ENCODE peak calls at places on chromosomes 12 and 14, in six cellular contexts. D is prostate gland, Y is breast epithelium, Q is Peyer's patch, E is esophagus squamous epithelium, K is IMR-90. M is an unnamed sample.

GRCh38 chr12:71475280-71475679 is 35.7 kb downstream of the LGR5 start:
- DNase-seq in K (no peak), Q (no peak), Y (no peak), E (no peak), D (no peak), M (no peak)

GRCh38 chr14:75952489-75952888 is 29.3 kb downstream of the TGFB3 start:
- DNase-seq in K (no peak), Y (no peak), D (no peak), E (no peak), Q (no peak), M (no peak)

GRCh38 chr12:30692470-30692869 is 3.2 kb downstream of the IPO8 start:
- DNase-seq in D (no peak), Q (no peak), K (peak), Y (no peak), E (no peak), M (no peak)

GRCh38 chr12:103523771-103524170 is 28.0 kb upstream of the C12orf42 start:
- DNase-seq in Y (no peak), K (no peak), D (no peak), E (no peak), Q (no peak), M (no peak)

GRCh38 chr12:67792185-67792584 is 143.6 kb downstream of the DYRK2 start:
- DNase-seq in E (no peak), D (no peak), Q (no peak), K (no peak), Y (no peak), M (no peak)

GRCh38 chr12:106149096-106149784 is 10.5 kb upstream of the NUAK1 start:
- DNase-seq in Q (no peak), K (peak), D (peak), Y (no peak), E (no peak), M (no peak)

GRCh38 chr12:30286345-30286926 is 409.2 kb downstream of the IPO8 start:
- DNase-seq in Y (no peak), D (no peak), Q (no peak), E (no peak), K (peak), M (no peak)

GRCh38 chr12:3353621-3354020 is 137.4 kb upstream of the PRMT8 start:
- DNase-seq in Q (no peak), K (no peak), Y (no peak), D (no peak), E (no peak), M (peak)

GRCh38 chr14:32350020-32350419 is 20.9 kb downstream of the AKAP6 start:
- DNase-seq in D (no peak), K (no peak), Q (no peak), Y (no peak), E (no peak), M (no peak)

GRCh38 chr12:15336772-15337553 is 14.7 kb downstream of the PTPRO start:
- DNase-seq in K (peak), Y (no peak), E (no peak), D (no peak), Q (no peak), M (no peak)

GRCh38 chr14:68944162-68944561 is 34.9 kb downstream of the ACTN1 start:
- DNase-seq in Q (no peak), Y (no peak), D (no peak), E (no peak), K (no peak), M (no peak)

GRCh38 chr14:58731465-58732330 is 93.9 kb downstream of the DACT1 start:
- DNase-seq in D (no peak), E (no peak), Y (no peak), Q (no peak), K (peak), M (no peak)

GRCh38 chr12:93245543-93245942 is 132.2 kb upstream of the NUDT4 start:
- DNase-seq in E (no peak), D (no peak), Y (no peak), K (no peak), Q (no peak), M (no peak)

GRCh38 chr14:69043007-69043444 is 63.9 kb upstream of the ACTN1 start:
- DNase-seq in E (no peak), K (no peak), Q (no peak), Y (peak), D (no peak), M (peak)

GRCh38 chr14:100297320-100298300 is 8.6 kb downstream of the SLC25A29 start:
- DNase-seq in K (peak), E (no peak), Y (peak), D (peak), Q (peak), M (peak)

GRCh38 chr14:23727566-23728335 is 91.6 kb downstream of the DHRS2 start:
- DNase-seq in E (no peak), Y (no peak), D (no peak), K (peak), Q (no peak), M (no peak)

GRCh38 chr12:45191239-45191638 is 24.7 kb upstream of the ANO6 start:
- DNase-seq in E (no peak), K (peak), Y (no peak), D (no peak), Q (no peak), M (no peak)

GRCh38 chr12:77325505-77325904 is 260.1 kb upstream of the E2F7 start:
- DNase-seq in E (no peak), D (no peak), Y (no peak), Q (no peak), K (no peak), M (no peak)

GRCh38 chr12:94211011-94211410 is 62.6 kb downstream of the PLXNC1 start:
- DNase-seq in Q (no peak), Y (no peak), D (no peak), K (no peak), E (no peak), M (no peak)

GRCh38 chr12:91887957-91888356 is 257.7 kb downstream of the BTG1 start:
- DNase-seq in Y (no peak), E (no peak), Q (no peak), K (no peak), D (no peak), M (no peak)

GRCh38 chr12:108299980-108300696 is 39.0 kb downstream of the CMKLR1 start:
- DNase-seq in E (no peak), D (no peak), Q (peak), K (no peak), Y (no peak), M (no peak)

GRCh38 chr12:82876075-82876474 is 189.4 kb downstream of the TMTC2 start:
- DNase-seq in K (no peak), D (no peak), Y (no peak), E (no peak), Q (no peak), M (no peak)

GRCh38 chr14:75046275-75046674 is 5.0 kb downstream of the MLH3 start:
- DNase-seq in K (no peak), E (no peak), Q (no peak), D (no peak), Y (no peak), M (no peak)

GRCh38 chr12:10901427-10901826 is 7.9 kb downstream of the TAS2R13 start:
- DNase-seq in K (no peak), E (no peak), D (no peak), Q (no peak), Y (no peak), M (no peak)
- TF ChIP-seq CTCF in K (no peak), E (no peak), D (no peak), Q (no peak), Y (no peak), M (no peak)

GRCh38 chr14:35336171-35337073 is 44.2 kb downstream of the PSMA6 start:
- DNase-seq in K (peak), Q (peak), Y (peak), E (peak), D (peak), M (peak)
- TF ChIP-seq POLR2A in K (no peak), Q (peak), Y (no peak), E (no peak), D (no peak), M (no peak)

DNA sequence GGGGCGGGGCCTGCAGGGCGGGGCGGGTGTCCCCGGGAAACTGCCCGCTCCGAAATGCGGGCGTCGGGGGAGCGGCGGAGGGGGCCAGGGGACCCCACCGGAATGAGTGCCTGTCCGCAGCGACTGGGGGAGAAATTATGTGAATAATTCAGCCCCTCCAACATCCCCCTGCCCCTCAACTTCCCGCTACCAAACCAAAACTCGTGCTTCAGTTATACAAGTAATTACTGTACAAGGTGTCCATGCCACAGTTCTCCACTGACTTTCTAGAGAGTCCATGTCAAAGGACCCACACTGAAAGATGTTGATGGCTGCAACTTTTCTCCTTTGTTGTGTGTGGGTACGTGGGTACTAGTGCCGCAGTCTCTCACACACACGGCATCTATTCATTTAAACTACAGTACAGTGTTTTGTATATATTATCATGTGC is 407 bp upstream of the CDK17 start:
- DNase-seq in K (peak), E (no peak), D (no peak), Q (no peak), Y (no peak), M (no peak)
- H3K4me3 ChIP-seq in K (peak), E (peak), D (peak), Q (peak), Y (peak), M (peak)

DNA sequence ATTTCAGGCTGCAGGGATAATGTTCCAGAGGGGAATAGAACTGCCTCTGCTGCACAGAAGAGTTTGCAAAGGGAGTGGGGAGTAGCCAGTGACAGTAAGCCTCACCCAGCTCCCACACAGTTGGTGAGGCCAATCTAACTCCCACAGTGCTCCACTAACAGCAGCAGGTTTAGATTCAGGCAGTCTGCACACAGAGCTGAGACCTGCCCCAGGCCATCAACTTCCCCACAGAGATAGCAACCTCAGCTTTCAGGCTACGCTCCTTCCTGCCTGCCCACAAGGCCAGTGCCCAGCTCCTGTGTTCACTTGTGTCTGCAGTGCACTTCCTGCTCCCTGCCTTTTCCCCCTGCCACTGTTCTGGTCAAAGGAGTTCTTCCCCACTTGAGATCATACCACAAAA is 107.5 kb downstream of the TBC1D30 start:
- DNase-seq in Q (no peak), D (no peak), E (no peak), K (no peak), Y (no peak), M (no peak)
- TF ChIP-seq CTCF in Q (no peak), D (no peak), E (no peak), K (no peak), Y (no peak), M (no peak)

GRCh38 chr12:68905731-68906130 is 27.2 kb downstream of the CPM start:
- DNase-seq in K (no peak), D (no peak), Q (no peak), Y (no peak), E (no peak), M (no peak)
- TF ChIP-seq POLR2A in K (no peak), D (no peak), Q (no peak), Y (no peak), E (no peak), M (no peak)

DNA sequence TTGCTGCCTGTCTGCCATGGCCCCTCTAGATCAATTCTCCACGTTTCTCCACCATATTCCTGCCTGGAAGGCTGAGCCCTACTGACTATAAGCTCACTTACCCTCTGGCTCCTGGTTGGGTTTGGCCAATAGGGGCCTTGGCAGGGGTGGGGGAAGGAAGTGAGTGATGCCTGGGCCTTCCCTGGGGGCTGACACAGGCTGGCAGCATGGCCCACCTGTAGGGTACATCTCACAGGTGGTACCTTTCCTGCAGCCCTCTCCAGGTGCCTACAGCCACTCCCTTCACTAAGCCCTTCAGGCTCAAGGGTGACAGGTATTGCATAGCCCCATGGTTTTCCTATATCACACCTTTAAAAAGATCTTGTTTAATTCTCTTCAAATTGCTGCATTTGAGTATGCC is 3.5 kb downstream of the RFC5 start:
- DNase-seq in E (no peak), Q (no peak), Y (no peak), K (no peak), D (no peak), M (no peak)
- H3K4me3 ChIP-seq in E (no peak), Q (no peak), Y (no peak), K (no peak), D (no peak), M (no peak)

GRCh38 chr12:52156757-52157565 is 34.9 kb downstream of the KRT80 start:
- DNase-seq in E (no peak), Q (peak), K (peak), D (peak), Y (peak), M (peak)
- TF ChIP-seq CTCF in E (peak), Q (peak), K (peak), D (peak), Y (peak), M (no peak)

GRCh38 chr14:103121161-103121845 is 2.0 kb upstream of the TNFAIP2 start:
- DNase-seq in Q (no peak), K (no peak), Y (no peak), E (no peak), D (no peak), M (peak)
- TF ChIP-seq POLR2A in Q (no peak), K (no peak), Y (no peak), E (no peak), D (no peak), M (no peak)

GRCh38 chr14:73743431-73743931 is 29.3 kb upstream of the PNMA1 start:
- DNase-seq in Q (peak), Y (no peak), D (no peak), K (no peak), E (no peak), M (no peak)
- H3K4me3 ChIP-seq in Q (no peak), Y (no peak), D (no peak), K (no peak), E (no peak), M (no peak)

DNA sequence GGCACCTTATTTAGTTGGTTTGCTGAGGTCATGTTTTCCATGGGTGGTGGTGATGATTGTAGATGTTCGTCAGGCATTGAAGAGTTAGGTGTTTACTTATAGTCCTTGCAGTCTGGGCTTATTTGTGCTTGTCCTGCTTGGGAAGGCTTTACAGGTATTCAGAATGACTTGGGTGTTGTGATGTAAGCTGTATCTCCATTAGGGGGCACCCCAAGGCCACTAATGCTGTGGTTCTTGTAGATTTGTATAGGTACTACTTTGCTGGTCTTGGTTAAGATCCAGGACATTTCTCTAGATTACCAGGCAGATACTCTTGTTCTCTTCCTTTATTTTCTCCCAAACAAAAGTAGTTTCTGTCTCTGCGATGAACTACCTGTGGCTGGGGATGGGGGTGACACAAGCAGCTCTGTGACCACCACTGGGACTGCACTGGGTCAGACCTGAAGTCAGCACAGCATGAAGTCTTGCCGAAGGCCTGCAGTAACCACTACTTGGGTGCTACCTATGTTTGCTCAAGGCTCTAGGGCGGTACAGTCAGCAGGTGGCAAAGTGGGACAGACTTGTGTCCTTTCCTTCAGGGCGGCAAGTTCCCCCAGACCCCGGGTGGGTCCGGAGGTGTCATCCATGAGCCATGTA is 35.8 kb upstream of the FBXO33 start:
- DNase-seq in Q (no peak), Y (no peak), D (no peak), E (no peak), K (peak), M (no peak)
- TF ChIP-seq CTCF in Q (peak), Y (no peak), D (no peak), E (no peak), K (peak), M (no peak)

M was measured in lower leg skin.